ENCODE peak calls at places on chromosomes 12 and 14, in nine cellular contexts. R, T, Y, X, B, C, G, K and Q are unnamed samples.

GRCh38 chr14:72610831-72611200 is 283.1 kb downstream of the DPF3 start:
- DNase-seq in R (no peak), T (no peak), Y (no peak), X (no peak), B (no peak), C (peak; percentile 15), G (peak; percentile 5), K (no peak), Q (no peak)

GRCh38 chr14:39184628-39185255 is 9.7 kb downstream of the PNN start:
- DNase-seq in R (no peak), T (no peak), Y (no peak), X (no peak), B (no peak), C (no peak), G (no peak), K (no peak), Q (no peak)

GRCh38 chr12:54010972-54011664 is 2.3 kb downstream of the HOXC8 start:
- DNase-seq in R (no peak), T (no peak), Y (no peak), X (no peak), B (no peak), C (no peak), G (no peak), K (no peak), Q (no peak)

GRCh38 chr14:25042362-25043299 is 7.3 kb downstream of the STXBP6 start:
- DNase-seq in R (no peak), T (peak; percentile 75), Y (no peak), X (peak; percentile 46), B (peak; percentile 24), C (no peak), G (peak; percentile 15), K (no peak), Q (no peak)

GRCh38 chr12:80200414-80200813 is 101.1 kb downstream of the OTOGL start:
- DNase-seq in R (no peak), T (no peak), Y (no peak), X (no peak), B (no peak), C (no peak), G (no peak), K (no peak), Q (no peak)

GRCh38 chr12:106179086-106179485 is 40.3 kb upstream of the NUAK1 start:
- DNase-seq in R (no peak), T (no peak), Y (no peak), X (no peak), B (no peak), C (peak; percentile 69), G (no peak), K (no peak), Q (no peak)

GRCh38 chr14:68279437-68279720 is 459.8 kb downstream of the RAD51B start:
- DNase-seq in R (no peak), T (no peak), Y (no peak), X (no peak), B (no peak), C (no peak), G (no peak), K (no peak), Q (no peak)

GRCh38 chr12:113844495-113845175 is 121.5 kb downstream of the RBM19 start:
- DNase-seq in R (no peak), T (no peak), Y (no peak), X (no peak), B (no peak), C (no peak), G (no peak), K (no peak), Q (no peak)

GRCh38 chr12:123063535-123063934 is 83.1 kb downstream of the ARL6IP4 start:
- DNase-seq in R (peak; percentile 26), T (no peak), Y (no peak), X (no peak), B (peak; percentile 14), C (no peak), G (no peak), K (no peak), Q (peak; percentile 73)

GRCh38 chr12:122356192-122356635 is 66.3 kb downstream of the CLIP1 start:
- DNase-seq in R (peak; percentile 74), T (peak; percentile 79), Y (peak; percentile 37), X (peak; percentile 46), B (peak; percentile 79), C (no peak), G (peak; percentile 26), K (peak; percentile 40), Q (peak; percentile 35)

GRCh38 chr12:66288121-66288520 is 14.2 kb upstream of the HELB start:
- DNase-seq in R (peak; percentile 83), T (no peak), Y (no peak), X (no peak), B (no peak), C (no peak), G (no peak), K (no peak), Q (no peak)

GRCh38 chr14:92173668-92174067 is 51.9 kb downstream of the CPSF2 start:
- DNase-seq in R (no peak), T (no peak), Y (no peak), X (no peak), B (no peak), C (no peak), G (peak; percentile 15), K (no peak), Q (no peak)